ENCODE peak calls at places on chromosomes 2 and 18, in five cellular contexts. One of them, this sample, is unnamed.

GRCh38 chr2:212145111-212145510 is 393.5 kb downstream of the ERBB4 start:
- DNase-seq in cardiac fibroblast: peak
- DNase-seq in H54: no peak
- DNase-seq in stimulated activated CD4-positive, alpha-beta T cell treated with anti-CD3 and anti-CD28 coated beads, Interleukin-15, amount 100 ng/mL, for 1 hour: no peak
- DNase-seq in coronary artery: no peak
- DNase-seq in this sample: no peak

GRCh38 chr2:240856151-240856980 is 12.3 kb upstream of the AGXT start:
- DNase-seq in cardiac fibroblast: no peak
- DNase-seq in H54: no peak
- DNase-seq in stimulated activated CD4-positive, alpha-beta T cell treated with anti-CD3 and anti-CD28 coated beads, Interleukin-15, amount 100 ng/mL, for 1 hour: no peak
- DNase-seq in coronary artery: peak
- DNase-seq in this sample: no peak

GRCh38 chr2:135164431-135164830 is 112.3 kb downstream of the RAB3GAP1 start:
- DNase-seq in stimulated activated CD4-positive, alpha-beta T cell treated with anti-CD3 and anti-CD28 coated beads, Interleukin-15, amount 100 ng/mL, for 1 hour: no peak
- DNase-seq in coronary artery: no peak
- DNase-seq in H54: peak
- DNase-seq in cardiac fibroblast: peak
- DNase-seq in this sample: no peak

GRCh38 chr2:8146329-8147048 is 535.4 kb upstream of the ID2 start:
- DNase-seq in cardiac fibroblast: peak
- DNase-seq in coronary artery: no peak
- DNase-seq in stimulated activated CD4-positive, alpha-beta T cell treated with anti-CD3 and anti-CD28 coated beads, Interleukin-15, amount 100 ng/mL, for 1 hour: no peak
- DNase-seq in H54: no peak
- DNase-seq in this sample: no peak

GRCh38 chr2:42105330-42106256 is 57.8 kb downstream of the PKDCC start:
- DNase-seq in stimulated activated CD4-positive, alpha-beta T cell treated with anti-CD3 and anti-CD28 coated beads, Interleukin-15, amount 100 ng/mL, for 1 hour: peak
- DNase-seq in coronary artery: no peak
- DNase-seq in H54: no peak
- DNase-seq in cardiac fibroblast: peak
- DNase-seq in this sample: no peak

GRCh38 chr2:223909048-223909741 is 35.9 kb downstream of the WDFY1 start:
- DNase-seq in H54: no peak
- DNase-seq in stimulated activated CD4-positive, alpha-beta T cell treated with anti-CD3 and anti-CD28 coated beads, Interleukin-15, amount 100 ng/mL, for 1 hour: no peak
- DNase-seq in coronary artery: no peak
- DNase-seq in cardiac fibroblast: peak
- DNase-seq in this sample: no peak

GRCh38 chr2:220277445-220277960 is 650.1 kb downstream of the SLC4A3 start:
- DNase-seq in cardiac fibroblast: peak
- DNase-seq in stimulated activated CD4-positive, alpha-beta T cell treated with anti-CD3 and anti-CD28 coated beads, Interleukin-15, amount 100 ng/mL, for 1 hour: no peak
- DNase-seq in coronary artery: peak
- DNase-seq in H54: no peak
- DNase-seq in this sample: peak

GRCh38 chr2:108910541-108911396 is 78.3 kb downstream of the EDAR start:
- DNase-seq in H54: no peak
- DNase-seq in stimulated activated CD4-positive, alpha-beta T cell treated with anti-CD3 and anti-CD28 coated beads, Interleukin-15, amount 100 ng/mL, for 1 hour: no peak
- DNase-seq in coronary artery: peak
- DNase-seq in cardiac fibroblast: no peak
- DNase-seq in this sample: no peak

GRCh38 chr2:230640540-230641011 is 72.1 kb upstream of the CAB39 start:
- DNase-seq in cardiac fibroblast: no peak
- DNase-seq in H54: no peak
- DNase-seq in coronary artery: peak
- DNase-seq in stimulated activated CD4-positive, alpha-beta T cell treated with anti-CD3 and anti-CD28 coated beads, Interleukin-15, amount 100 ng/mL, for 1 hour: no peak
- DNase-seq in this sample: no peak

GRCh38 chr2:134203175-134203574 is 50.7 kb upstream of the MGAT5 start:
- DNase-seq in cardiac fibroblast: no peak
- DNase-seq in stimulated activated CD4-positive, alpha-beta T cell treated with anti-CD3 and anti-CD28 coated beads, Interleukin-15, amount 100 ng/mL, for 1 hour: no peak
- DNase-seq in coronary artery: no peak
- DNase-seq in H54: no peak
- DNase-seq in this sample: no peak

GRCh38 chr2:216710531-216711282 is 15.4 kb upstream of the IGFBP5 start:
- DNase-seq in H54: no peak
- DNase-seq in cardiac fibroblast: peak
- DNase-seq in stimulated activated CD4-positive, alpha-beta T cell treated with anti-CD3 and anti-CD28 coated beads, Interleukin-15, amount 100 ng/mL, for 1 hour: no peak
- DNase-seq in coronary artery: no peak
- DNase-seq in this sample: no peak

GRCh38 chr2:63186331-63186730 is 135.7 kb downstream of the OTX1 start:
- DNase-seq in coronary artery: no peak
- DNase-seq in cardiac fibroblast: no peak
- DNase-seq in H54: no peak
- DNase-seq in stimulated activated CD4-positive, alpha-beta T cell treated with anti-CD3 and anti-CD28 coated beads, Interleukin-15, amount 100 ng/mL, for 1 hour: no peak
- DNase-seq in this sample: no peak

GRCh38 chr2:177413703-177414102 is 21.1 kb downstream of the AGPS start:
- DNase-seq in stimulated activated CD4-positive, alpha-beta T cell treated with anti-CD3 and anti-CD28 coated beads, Interleukin-15, amount 100 ng/mL, for 1 hour: no peak
- DNase-seq in cardiac fibroblast: no peak
- DNase-seq in H54: no peak
- DNase-seq in coronary artery: no peak
- DNase-seq in this sample: no peak

GRCh38 chr2:214217599-214217998 is 193.3 kb upstream of the VWC2L start:
- DNase-seq in cardiac fibroblast: no peak
- DNase-seq in stimulated activated CD4-positive, alpha-beta T cell treated with anti-CD3 and anti-CD28 coated beads, Interleukin-15, amount 100 ng/mL, for 1 hour: no peak
- DNase-seq in coronary artery: no peak
- DNase-seq in H54: no peak
- DNase-seq in this sample: no peak

GRCh38 chr2:220034356-220035121 is 407.1 kb downstream of the SLC4A3 start:
- DNase-seq in coronary artery: no peak
- DNase-seq in H54: peak
- DNase-seq in stimulated activated CD4-positive, alpha-beta T cell treated with anti-CD3 and anti-CD28 coated beads, Interleukin-15, amount 100 ng/mL, for 1 hour: no peak
- DNase-seq in cardiac fibroblast: peak
- DNase-seq in this sample: no peak

GRCh38 chr2:149871091-149871885 is 283.7 kb upstream of the MMADHC start:
- DNase-seq in coronary artery: no peak
- DNase-seq in stimulated activated CD4-positive, alpha-beta T cell treated with anti-CD3 and anti-CD28 coated beads, Interleukin-15, amount 100 ng/mL, for 1 hour: no peak
- DNase-seq in cardiac fibroblast: no peak
- DNase-seq in H54: no peak
- DNase-seq in this sample: no peak

GRCh38 chr2:31271851-31272267 is 37.9 kb downstream of the EHD3 start:
- DNase-seq in cardiac fibroblast: no peak
- DNase-seq in coronary artery: no peak
- DNase-seq in stimulated activated CD4-positive, alpha-beta T cell treated with anti-CD3 and anti-CD28 coated beads, Interleukin-15, amount 100 ng/mL, for 1 hour: no peak
- DNase-seq in H54: no peak
- DNase-seq in this sample: no peak

GRCh38 chr2:96882230-96882629 is 12.3 kb upstream of the SEMA4C start:
- DNase-seq in cardiac fibroblast: no peak
- DNase-seq in H54: no peak
- DNase-seq in coronary artery: no peak
- DNase-seq in stimulated activated CD4-positive, alpha-beta T cell treated with anti-CD3 and anti-CD28 coated beads, Interleukin-15, amount 100 ng/mL, for 1 hour: no peak
- DNase-seq in this sample: no peak

GRCh38 chr18:33440011-33440383 is 524 bp downstream of the CCDC178 start:
- DNase-seq in stimulated activated CD4-positive, alpha-beta T cell treated with anti-CD3 and anti-CD28 coated beads, Interleukin-15, amount 100 ng/mL, for 1 hour: no peak
- DNase-seq in H54: no peak
- DNase-seq in cardiac fibroblast: peak
- DNase-seq in coronary artery: peak
- DNase-seq in this sample: no peak

GRCh38 chr2:193502363-193503035 is 1307.8 kb upstream of the TMEFF2 start:
- DNase-seq in coronary artery: no peak
- DNase-seq in stimulated activated CD4-positive, alpha-beta T cell treated with anti-CD3 and anti-CD28 coated beads, Interleukin-15, amount 100 ng/mL, for 1 hour: no peak
- DNase-seq in cardiac fibroblast: no peak
- DNase-seq in H54: no peak
- DNase-seq in this sample: no peak

GRCh38 chr2:3302751-3303582 is 74.7 kb downstream of the EIPR1 start:
- DNase-seq in stimulated activated CD4-positive, alpha-beta T cell treated with anti-CD3 and anti-CD28 coated beads, Interleukin-15, amount 100 ng/mL, for 1 hour: no peak
- DNase-seq in cardiac fibroblast: no peak
- DNase-seq in coronary artery: no peak
- DNase-seq in H54: no peak
- DNase-seq in this sample: no peak

GRCh38 chr2:165634855-165635254 is 159.2 kb downstream of the GALNT3 start:
- DNase-seq in coronary artery: no peak
- DNase-seq in stimulated activated CD4-positive, alpha-beta T cell treated with anti-CD3 and anti-CD28 coated beads, Interleukin-15, amount 100 ng/mL, for 1 hour: no peak
- DNase-seq in cardiac fibroblast: peak
- DNase-seq in H54: peak
- DNase-seq in this sample: no peak

GRCh38 chr18:77376043-77376732 is 126.5 kb downstream of the GALR1 start:
- DNase-seq in H54: no peak
- DNase-seq in cardiac fibroblast: no peak
- DNase-seq in stimulated activated CD4-positive, alpha-beta T cell treated with anti-CD3 and anti-CD28 coated beads, Interleukin-15, amount 100 ng/mL, for 1 hour: no peak
- DNase-seq in coronary artery: no peak
- DNase-seq in this sample: no peak

GRCh38 chr2:8682719-8683667 is 1.1 kb downstream of the ID2 start:
- DNase-seq in cardiac fibroblast: peak
- DNase-seq in H54: no peak
- DNase-seq in coronary artery: peak
- DNase-seq in stimulated activated CD4-positive, alpha-beta T cell treated with anti-CD3 and anti-CD28 coated beads, Interleukin-15, amount 100 ng/mL, for 1 hour: no peak
- DNase-seq in this sample: no peak

GRCh38 chr2:33521791-33522281 is 45.4 kb downstream of the RASGRP3 start:
- DNase-seq in H54: no peak
- DNase-seq in coronary artery: no peak
- DNase-seq in stimulated activated CD4-positive, alpha-beta T cell treated with anti-CD3 and anti-CD28 coated beads, Interleukin-15, amount 100 ng/mL, for 1 hour: no peak
- DNase-seq in cardiac fibroblast: peak
- DNase-seq in this sample: no peak

GRCh38 chr2:183059561-183059960 is 19.0 kb upstream of the DUSP19 start:
- DNase-seq in stimulated activated CD4-positive, alpha-beta T cell treated with anti-CD3 and anti-CD28 coated beads, Interleukin-15, amount 100 ng/mL, for 1 hour: no peak
- DNase-seq in coronary artery: no peak
- DNase-seq in H54: peak
- DNase-seq in cardiac fibroblast: peak
- DNase-seq in this sample: peak

GRCh38 chr2:196171946-196172345 is 568 bp upstream of the STK17B start:
- DNase-seq in stimulated activated CD4-positive, alpha-beta T cell treated with anti-CD3 and anti-CD28 coated beads, Interleukin-15, amount 100 ng/mL, for 1 hour: no peak
- DNase-seq in H54: no peak
- DNase-seq in cardiac fibroblast: peak
- DNase-seq in coronary artery: no peak
- DNase-seq in this sample: no peak

GRCh38 chr2:53127061-53127650 is 640.4 kb upstream of the CHAC2 start:
- DNase-seq in H54: no peak
- DNase-seq in cardiac fibroblast: peak
- DNase-seq in coronary artery: no peak
- DNase-seq in stimulated activated CD4-positive, alpha-beta T cell treated with anti-CD3 and anti-CD28 coated beads, Interleukin-15, amount 100 ng/mL, for 1 hour: no peak
- DNase-seq in this sample: peak

GRCh38 chr2:188403676-188404075 is 112.0 kb downstream of the GULP1 start:
- DNase-seq in cardiac fibroblast: no peak
- DNase-seq in stimulated activated CD4-positive, alpha-beta T cell treated with anti-CD3 and anti-CD28 coated beads, Interleukin-15, amount 100 ng/mL, for 1 hour: no peak
- DNase-seq in H54: no peak
- DNase-seq in coronary artery: no peak
- DNase-seq in this sample: no peak

GRCh38 chr18:70195852-70196434 is 9.5 kb downstream of the RTTN start:
- DNase-seq in stimulated activated CD4-positive, alpha-beta T cell treated with anti-CD3 and anti-CD28 coated beads, Interleukin-15, amount 100 ng/mL, for 1 hour: no peak
- DNase-seq in cardiac fibroblast: peak
- DNase-seq in H54: no peak
- DNase-seq in coronary artery: no peak
- DNase-seq in this sample: peak

GRCh38 chr2:156666130-156666785 is 230.1 kb downstream of the GPD2 start:
- DNase-seq in coronary artery: no peak
- DNase-seq in H54: no peak
- DNase-seq in cardiac fibroblast: no peak
- DNase-seq in stimulated activated CD4-positive, alpha-beta T cell treated with anti-CD3 and anti-CD28 coated beads, Interleukin-15, amount 100 ng/mL, for 1 hour: no peak
- DNase-seq in this sample: no peak

GRCh38 chr2:40658917-40659316 is 207.0 kb upstream of the SLC8A1 start:
- DNase-seq in coronary artery: no peak
- DNase-seq in H54: peak
- DNase-seq in stimulated activated CD4-positive, alpha-beta T cell treated with anti-CD3 and anti-CD28 coated beads, Interleukin-15, amount 100 ng/mL, for 1 hour: no peak
- DNase-seq in cardiac fibroblast: peak
- DNase-seq in this sample: no peak

GRCh38 chr18:36839835-36840234 is 10.9 kb downstream of the KIAA1328 start:
- DNase-seq in H54: no peak
- DNase-seq in stimulated activated CD4-positive, alpha-beta T cell treated with anti-CD3 and anti-CD28 coated beads, Interleukin-15, amount 100 ng/mL, for 1 hour: no peak
- DNase-seq in coronary artery: no peak
- DNase-seq in cardiac fibroblast: no peak
- DNase-seq in this sample: no peak

GRCh38 chr2:66547113-66547512 is 112.2 kb downstream of the MEIS1 start:
- DNase-seq in H54: no peak
- DNase-seq in stimulated activated CD4-positive, alpha-beta T cell treated with anti-CD3 and anti-CD28 coated beads, Interleukin-15, amount 100 ng/mL, for 1 hour: no peak
- DNase-seq in coronary artery: no peak
- DNase-seq in cardiac fibroblast: peak
- DNase-seq in this sample: no peak

This sample was measured in LoVo.